ENCODE peak calls at places on chromosome 15, in six cellular contexts. One of them, this sample, is unnamed.

GRCh38 chr15:44775923-44776322 is 39.6 kb downstream of the TRIM69 start:
- DNase-seq in GM12892: no peak
- DNase-seq in stomach: no peak
- DNase-seq in esophagus squamous epithelium: no peak
- DNase-seq in A549: no peak
- DNase-seq in ovary: no peak
- DNase-seq in this sample: no peak

GRCh38 chr15:85388506-85388905 is 8.1 kb downstream of the AKAP13 start:
- DNase-seq in GM12892: no peak
- DNase-seq in stomach: no peak
- DNase-seq in ovary: no peak
- DNase-seq in esophagus squamous epithelium: no peak
- DNase-seq in A549: no peak
- DNase-seq in this sample: no peak

GRCh38 chr15:93451265-93451664 is 362.3 kb upstream of the RGMA start:
- DNase-seq in GM12892: no peak
- DNase-seq in A549: no peak
- DNase-seq in esophagus squamous epithelium: no peak
- DNase-seq in stomach: no peak
- DNase-seq in ovary: no peak
- DNase-seq in this sample: no peak

GRCh38 chr15:48433226-48433886 is 102.1 kb downstream of the DUT start:
- DNase-seq in esophagus squamous epithelium: no peak
- DNase-seq in stomach: no peak
- DNase-seq in ovary: no peak
- DNase-seq in GM12892: no peak
- DNase-seq in A549: no peak
- DNase-seq in this sample: no peak

GRCh38 chr15:64997911-64998310 is 8.2 kb upstream of the SPG21 start:
- DNase-seq in A549: no peak
- DNase-seq in stomach: no peak
- DNase-seq in esophagus squamous epithelium: no peak
- DNase-seq in GM12892: no peak
- DNase-seq in ovary: no peak
- DNase-seq in this sample: no peak

GRCh38 chr15:28953573-28954195 is 67.9 kb downstream of the APBA2 start:
- DNase-seq in GM12892: no peak
- DNase-seq in A549: no peak
- DNase-seq in esophagus squamous epithelium: no peak
- DNase-seq in stomach: no peak
- DNase-seq in ovary: no peak
- DNase-seq in this sample: peak; percentile 2

GRCh38 chr15:49137861-49138260 is 17.5 kb downstream of the COPS2 start:
- DNase-seq in GM12892: no peak
- DNase-seq in stomach: no peak
- DNase-seq in ovary: no peak
- DNase-seq in esophagus squamous epithelium: no peak
- DNase-seq in A549: no peak
- DNase-seq in this sample: no peak

GRCh38 chr15:57861805-57862586 is 155.5 kb downstream of the POLR2M start:
- DNase-seq in esophagus squamous epithelium: no peak
- DNase-seq in stomach: no peak
- DNase-seq in ovary: no peak
- DNase-seq in GM12892: no peak
- DNase-seq in A549: no peak
- DNase-seq in this sample: peak; percentile 5

GRCh38 chr15:98647774-98648653 is at the start of gene IGF1R:
- DNase-seq in esophagus squamous epithelium: peak; percentile 25
- DNase-seq in A549: peak; percentile 92
- DNase-seq in GM12892: peak; percentile 69
- DNase-seq in stomach: peak; percentile 89
- DNase-seq in ovary: peak; percentile 91
- DNase-seq in this sample: peak; percentile 89

GRCh38 chr15:77070500-77071337 is at the start of gene TSPAN3:
- DNase-seq in stomach: peak; percentile 94
- DNase-seq in ovary: peak; percentile 95
- DNase-seq in esophagus squamous epithelium: peak; percentile 22
- DNase-seq in GM12892: peak; percentile 90
- DNase-seq in A549: peak; percentile 94
- DNase-seq in this sample: peak; percentile 94
- TF ChIP-seq POLR2A in stomach: no peak
- TF ChIP-seq POLR2A in ovary: peak; percentile 84
- TF ChIP-seq POLR2A in esophagus squamous epithelium: peak; percentile 81
- TF ChIP-seq POLR2A in GM12892: peak; percentile 85
- TF ChIP-seq POLR2A in A549: peak; percentile 95
- TF ChIP-seq POLR2A in this sample: peak; percentile 74

DNA sequence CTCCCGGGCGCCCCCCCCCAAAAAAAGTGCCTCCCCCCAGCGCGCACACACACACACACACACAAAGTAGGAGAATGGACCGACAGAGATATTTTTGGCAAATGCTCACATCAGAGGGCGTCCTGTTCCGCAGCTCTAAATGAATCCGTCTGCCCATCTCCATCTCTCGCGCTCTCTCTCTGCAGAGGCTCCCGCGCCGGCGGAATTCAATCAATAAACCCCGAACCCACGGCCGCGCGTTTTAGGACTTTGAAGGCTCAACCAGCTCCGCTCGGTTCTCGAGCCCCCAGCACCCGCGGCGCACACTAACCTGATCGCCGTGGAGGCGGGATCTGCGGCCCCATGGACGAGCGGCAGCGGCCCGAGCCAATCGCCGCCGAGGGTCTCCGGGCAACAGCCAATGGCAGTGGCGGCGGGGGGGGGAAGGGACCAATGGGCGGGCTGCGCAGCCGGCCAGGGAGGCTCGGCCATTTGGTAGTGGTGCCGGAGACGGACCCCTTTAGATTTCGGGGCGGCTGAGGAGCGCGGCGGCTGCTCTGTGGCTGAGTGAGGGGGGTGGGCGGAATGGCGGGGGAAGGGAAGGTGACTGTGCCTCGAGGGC is at the start of gene ANP32A:
- DNase-seq in ovary: peak; percentile 99
- DNase-seq in stomach: peak; percentile 96
- DNase-seq in GM12892: peak; percentile 97
- DNase-seq in esophagus squamous epithelium: peak; percentile 53
- DNase-seq in A549: peak; percentile 97
- DNase-seq in this sample: peak; percentile 95
- TF ChIP-seq POLR2A in ovary: peak; percentile 30
- TF ChIP-seq POLR2A in stomach: no peak
- TF ChIP-seq POLR2A in GM12892: peak; percentile 23
- TF ChIP-seq POLR2A in esophagus squamous epithelium: peak; percentile 33
- TF ChIP-seq POLR2A in A549: peak; percentile 36
- TF ChIP-seq POLR2A in this sample: peak; percentile 49

GRCh38 chr15:78928616-78929093 is 16.2 kb downstream of the CTSH start:
- DNase-seq in A549: no peak
- DNase-seq in ovary: no peak
- DNase-seq in esophagus squamous epithelium: no peak
- DNase-seq in stomach: no peak
- DNase-seq in GM12892: no peak
- DNase-seq in this sample: no peak
- TF ChIP-seq POLR2A in A549: no peak
- TF ChIP-seq POLR2A in ovary: no peak
- TF ChIP-seq POLR2A in esophagus squamous epithelium: no peak
- TF ChIP-seq POLR2A in stomach: no peak
- TF ChIP-seq POLR2A in GM12892: no peak
- TF ChIP-seq POLR2A in this sample: no peak

DNA sequence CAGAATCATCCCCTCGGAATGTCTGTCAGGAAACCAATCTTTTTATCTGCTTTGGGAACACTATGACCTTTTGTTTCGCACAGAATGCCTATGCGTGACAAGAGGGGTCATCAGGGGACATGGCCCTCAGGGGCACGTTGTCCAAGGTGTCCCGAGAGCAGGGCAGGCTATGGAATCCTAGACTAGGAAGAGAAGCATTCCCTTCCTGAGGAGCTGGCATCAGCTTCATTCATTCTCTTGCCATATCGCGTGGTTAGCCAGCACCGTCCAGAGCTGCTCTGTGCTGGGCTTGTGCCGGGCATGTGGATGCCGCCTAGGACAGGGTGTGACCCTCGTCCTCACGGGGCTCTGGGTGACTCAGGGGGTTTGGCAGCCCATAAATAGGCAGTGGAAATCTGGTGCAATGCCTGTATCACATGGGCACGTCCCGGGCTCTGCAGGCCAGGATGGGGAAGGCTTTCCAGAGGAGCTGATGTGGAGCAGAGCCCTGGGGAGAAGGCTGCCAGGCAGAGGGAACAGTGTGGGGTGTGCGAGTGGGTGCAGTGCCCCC is 117.8 kb downstream of the TMEM266 start:
- DNase-seq in ovary: no peak
- DNase-seq in esophagus squamous epithelium: no peak
- DNase-seq in GM12892: no peak
- DNase-seq in A549: peak; percentile 56
- DNase-seq in stomach: no peak
- DNase-seq in this sample: no peak
- TF ChIP-seq POLR2A in ovary: no peak
- TF ChIP-seq POLR2A in esophagus squamous epithelium: no peak
- TF ChIP-seq POLR2A in GM12892: no peak
- TF ChIP-seq POLR2A in A549: no peak
- TF ChIP-seq POLR2A in stomach: no peak
- TF ChIP-seq POLR2A in this sample: no peak

DNA sequence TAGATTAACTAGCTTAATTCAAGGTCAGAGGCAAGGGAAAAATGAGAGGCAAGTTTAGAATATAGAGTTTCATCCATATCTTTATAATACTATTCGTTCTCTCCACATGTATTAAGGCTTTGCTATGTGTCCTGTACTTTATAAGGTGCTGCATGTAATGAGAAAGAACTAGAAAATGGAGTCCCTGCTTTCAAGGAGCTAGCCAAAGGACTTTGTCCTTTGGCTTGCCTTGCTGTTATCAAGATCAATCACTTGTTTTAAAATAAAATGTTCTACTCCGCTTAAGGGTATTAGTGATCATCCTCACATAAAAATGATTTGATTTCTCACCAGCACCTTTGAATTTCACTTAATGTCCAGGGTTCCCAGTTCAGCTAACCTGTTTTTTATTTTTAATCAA is 470.9 kb downstream of the WDR72 start:
- DNase-seq in A549: no peak
- DNase-seq in stomach: no peak
- DNase-seq in esophagus squamous epithelium: no peak
- DNase-seq in ovary: no peak
- DNase-seq in GM12892: no peak
- DNase-seq in this sample: no peak
- TF ChIP-seq POLR2A in A549: no peak
- TF ChIP-seq POLR2A in stomach: no peak
- TF ChIP-seq POLR2A in esophagus squamous epithelium: no peak
- TF ChIP-seq POLR2A in ovary: no peak
- TF ChIP-seq POLR2A in GM12892: no peak
- TF ChIP-seq POLR2A in this sample: no peak

GRCh38 chr15:40906101-40906946 is 12.1 kb downstream of the VPS18 start:
- DNase-seq in A549: peak; percentile 64
- DNase-seq in stomach: peak; percentile 96
- DNase-seq in GM12892: peak; percentile 81
- DNase-seq in ovary: peak; percentile 86
- DNase-seq in esophagus squamous epithelium: no peak
- DNase-seq in this sample: peak; percentile 94
- TF ChIP-seq POLR2A in A549: no peak
- TF ChIP-seq POLR2A in stomach: no peak
- TF ChIP-seq POLR2A in GM12892: no peak
- TF ChIP-seq POLR2A in ovary: no peak
- TF ChIP-seq POLR2A in esophagus squamous epithelium: no peak
- TF ChIP-seq POLR2A in this sample: peak; percentile 56

DNA sequence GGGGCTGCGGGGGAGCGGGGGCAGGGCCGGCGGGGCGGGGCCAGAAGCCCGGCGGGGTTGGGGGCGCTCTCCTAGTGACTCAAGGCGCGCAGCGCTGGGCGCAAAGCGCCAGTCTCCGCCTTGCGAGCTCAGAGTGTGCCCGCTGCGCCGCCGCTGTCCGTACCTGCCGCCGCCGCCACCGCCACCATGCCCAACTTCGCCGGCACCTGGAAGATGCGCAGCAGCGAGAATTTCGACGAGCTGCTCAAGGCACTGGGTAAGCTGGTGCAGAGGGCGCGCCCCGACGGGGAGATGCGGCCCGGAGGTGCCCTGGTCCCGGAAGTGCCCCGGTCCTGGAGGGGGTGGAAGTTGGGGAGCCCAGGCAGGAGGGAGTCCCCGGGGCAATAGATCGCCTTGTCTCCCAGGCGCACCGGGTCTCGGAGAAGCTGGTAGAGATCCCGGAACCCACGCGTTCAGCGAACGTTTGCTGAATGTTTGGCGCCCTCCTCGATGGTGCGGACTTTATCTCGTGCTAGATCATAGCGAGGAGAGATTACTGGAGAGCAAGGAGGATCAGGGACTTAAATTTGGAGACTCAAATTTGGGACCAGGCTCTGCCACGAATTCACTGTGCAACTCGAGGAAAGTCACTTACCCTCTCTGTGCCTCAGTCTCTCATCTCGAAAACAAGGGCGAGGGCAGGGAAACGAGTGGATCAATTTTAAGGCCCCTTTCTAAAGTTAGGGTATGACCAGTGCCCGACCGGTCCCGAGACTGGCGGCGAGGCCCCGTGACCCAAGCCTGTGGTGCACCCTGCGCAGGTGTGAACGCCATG is at the start of gene CRABP1:
- DNase-seq in GM12892: no peak
- DNase-seq in ovary: no peak
- DNase-seq in A549: peak; percentile 27
- DNase-seq in esophagus squamous epithelium: no peak
- DNase-seq in stomach: no peak
- DNase-seq in this sample: no peak
- TF ChIP-seq POLR2A in GM12892: no peak
- TF ChIP-seq POLR2A in ovary: no peak
- TF ChIP-seq POLR2A in A549: no peak
- TF ChIP-seq POLR2A in esophagus squamous epithelium: no peak
- TF ChIP-seq POLR2A in stomach: no peak
- TF ChIP-seq POLR2A in this sample: no peak

DNA sequence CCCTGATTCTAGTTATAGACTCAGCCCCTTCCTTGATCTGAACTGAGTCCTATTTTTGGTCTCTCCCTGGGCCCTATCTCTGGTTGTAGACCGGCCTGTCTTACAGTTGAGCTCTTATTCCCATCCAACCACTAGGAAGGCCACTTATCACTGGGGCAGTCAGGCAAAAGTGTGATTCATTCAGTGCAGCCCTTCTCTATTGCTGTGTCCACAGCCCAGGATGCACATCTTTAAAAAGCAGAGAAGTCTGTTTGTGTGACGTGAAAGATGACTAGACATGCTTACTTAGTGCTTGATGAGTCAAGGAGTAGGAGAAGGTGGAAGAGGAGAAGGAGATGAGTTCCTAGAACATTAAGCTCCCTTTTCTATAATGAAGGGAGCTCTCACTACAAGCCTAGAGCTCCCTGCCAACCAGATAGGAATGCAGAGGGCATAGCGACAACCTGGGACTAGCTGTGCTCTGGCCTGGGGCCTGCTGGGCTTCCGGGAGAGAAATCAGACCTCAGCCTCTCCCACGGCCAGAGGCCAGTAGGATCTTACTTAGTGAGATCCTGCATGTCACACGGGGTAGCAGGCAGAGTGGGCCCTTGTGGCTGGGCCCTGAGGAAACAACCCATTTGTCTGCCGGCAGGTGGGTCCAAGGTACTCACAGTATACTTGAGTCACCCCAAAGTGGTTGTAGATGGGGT is 25.7 kb downstream of the INSYN1 start:
- DNase-seq in A549: peak; percentile 58
- DNase-seq in esophagus squamous epithelium: no peak
- DNase-seq in GM12892: no peak
- DNase-seq in ovary: no peak
- DNase-seq in stomach: no peak
- DNase-seq in this sample: no peak
- TF ChIP-seq POLR2A in A549: no peak
- TF ChIP-seq POLR2A in esophagus squamous epithelium: no peak
- TF ChIP-seq POLR2A in GM12892: no peak
- TF ChIP-seq POLR2A in ovary: no peak
- TF ChIP-seq POLR2A in stomach: no peak
- TF ChIP-seq POLR2A in this sample: no peak